ENCODE peak calls at places on chromosomes 6 and 20, in six cellular contexts. J, N, E, H, F and V are unnamed samples.

GRCh38 chr20:17617212-17617867 is 47.5 kb downstream of the DSTN start:
- DNase-seq in J (no peak), E (peak; percentile 61), F (peak; percentile 86), N (peak; percentile 34), H (peak; percentile 71), V (no peak)

GRCh38 chr20:40489886-40490285 is 199.2 kb downstream of the MAFB start:
- DNase-seq in J (no peak), N (no peak), E (peak; percentile 56), F (no peak), H (no peak), V (peak; percentile 60)

GRCh38 chr6:1597924-1598323 is 11.8 kb upstream of the FOXC1 start:
- DNase-seq in H (no peak), N (no peak), F (no peak), J (no peak), E (no peak), V (peak; percentile 72)

GRCh38 chr20:1299522-1299921 is 29.4 kb downstream of the SDCBP2 start:
- DNase-seq in H (no peak), E (no peak), J (no peak), N (peak; percentile 28), F (peak; percentile 73), V (no peak)

GRCh38 chr20:43431120-43431519 is 26.6 kb upstream of the SRSF6 start:
- DNase-seq in E (no peak), H (no peak), N (no peak), F (no peak), J (no peak), V (no peak)

GRCh38 chr20:23187759-23188158 is 101.6 kb upstream of the CD93 start:
- DNase-seq in N (no peak), H (peak; percentile 63), E (no peak), F (no peak), J (no peak), V (no peak)

GRCh38 chr6:157879873-157880254 is 56.8 kb downstream of the SNX9 start:
- DNase-seq in E (no peak), F (no peak), N (no peak), J (no peak), H (peak; percentile 52), V (no peak)

GRCh38 chr20:58246346-58246745 is 17.9 kb upstream of the ANKRD60 start:
- DNase-seq in J (no peak), E (peak; percentile 31), F (peak; percentile 76), N (no peak), H (no peak), V (peak; percentile 11)

GRCh38 chr6:109998159-109998785 is 20.2 kb downstream of the GPR6 start:
- DNase-seq in N (no peak), F (peak; percentile 13), H (no peak), J (no peak), E (no peak), V (no peak)

GRCh38 chr6:136738178-136739057 is 53.9 kb downstream of the MAP3K5 start:
- DNase-seq in N (no peak), E (no peak), J (no peak), H (no peak), F (no peak), V (peak; percentile 42)

GRCh38 chr6:46781478-46782378 is 11.5 kb upstream of the MEP1A start:
- DNase-seq in H (no peak), N (peak; percentile 13), J (no peak), F (peak; percentile 85), E (peak; percentile 34), V (peak; percentile 57)

GRCh38 chr6:1136415-1136774 is 175.5 kb upstream of the FOXQ1 start:
- DNase-seq in F (no peak), N (no peak), E (peak; percentile 83), J (no peak), H (no peak), V (peak; percentile 94)

GRCh38 chr6:147503587-147503986 is 4.9 kb upstream of the SAMD5 start:
- DNase-seq in J (no peak), F (peak; percentile 67), E (no peak), N (no peak), H (no peak), V (no peak)

GRCh38 chr20:24448170-24448569 is 21.3 kb upstream of the SYNDIG1 start:
- DNase-seq in N (no peak), J (no peak), E (no peak), H (no peak), F (no peak), V (no peak)

GRCh38 chr6:170182093-170182780 is 108.6 kb downstream of the DLL1 start:
- DNase-seq in J (no peak), N (no peak), F (no peak), H (no peak), E (no peak), V (no peak)